ENCODE peak calls at places on chromosomes 16 and 17, in ten cellular contexts. Z is tibial artery; F is adrenal gland; M is CD8-positive, alpha-beta memory T cell; E is GM12878; K is OCI-LY7; R is CD4-positive, CD25-positive, alpha-beta regulatory T cell; T is cardiac muscle cell; X is colonic mucosa; N is effector memory CD4-positive, alpha-beta T cell. Q is an unnamed sample.

GRCh38 chr17:69870091-69870530 is 204.9 kb upstream of the KCNJ16 start:
- DNase-seq in Z (no peak), F (no peak), M (no peak), E (no peak), K (peak; percentile 6), R (no peak), T (peak; percentile 22), X (no peak), N (no peak), Q (no peak)

GRCh38 chr17:1421470-1421869 is 21.4 kb upstream of the YWHAE start:
- DNase-seq in Z (no peak), F (no peak), M (no peak), E (no peak), K (no peak), R (no peak), T (no peak), X (no peak), N (no peak), Q (no peak)

GRCh38 chr17:19641687-19642372 is 6.7 kb upstream of the ALDH3A2 start:
- DNase-seq in Z (no peak), F (no peak), M (no peak), E (no peak), K (no peak), R (no peak), T (no peak), X (no peak), N (no peak), Q (no peak)

GRCh38 chr16:22670551-22670970 is 143.4 kb upstream of the HS3ST2 start:
- DNase-seq in Z (peak; percentile 56), F (no peak), M (no peak), E (no peak), K (peak; percentile 80), R (no peak), T (no peak), X (no peak), N (no peak), Q (no peak)

GRCh38 chr16:53773150-53773846 is 69.3 kb downstream of the FTO start:
- DNase-seq in Z (no peak), F (peak; percentile 53), M (no peak), E (peak; percentile 13), K (peak; percentile 16), R (peak; percentile 15), T (peak; percentile 87), X (peak; percentile 68), N (no peak), Q (no peak)

GRCh38 chr17:38705523-38705802 is 390 bp downstream of the MLLT6 start:
- DNase-seq in Z (no peak), F (no peak), M (no peak), E (no peak), K (peak; percentile 46), R (no peak), T (no peak), X (no peak), N (no peak), Q (no peak)

GRCh38 chr17:6465206-6466003 is 21.1 kb downstream of the PIMREG start:
- DNase-seq in Z (no peak), F (no peak), M (no peak), E (no peak), K (no peak), R (no peak), T (no peak), X (no peak), N (no peak), Q (no peak)

GRCh38 chr17:72479113-72479512 is 358.3 kb downstream of the SOX9 start:
- DNase-seq in Z (no peak), F (no peak), M (no peak), E (no peak), K (no peak), R (no peak), T (no peak), X (no peak), N (no peak), Q (no peak)

DNA sequence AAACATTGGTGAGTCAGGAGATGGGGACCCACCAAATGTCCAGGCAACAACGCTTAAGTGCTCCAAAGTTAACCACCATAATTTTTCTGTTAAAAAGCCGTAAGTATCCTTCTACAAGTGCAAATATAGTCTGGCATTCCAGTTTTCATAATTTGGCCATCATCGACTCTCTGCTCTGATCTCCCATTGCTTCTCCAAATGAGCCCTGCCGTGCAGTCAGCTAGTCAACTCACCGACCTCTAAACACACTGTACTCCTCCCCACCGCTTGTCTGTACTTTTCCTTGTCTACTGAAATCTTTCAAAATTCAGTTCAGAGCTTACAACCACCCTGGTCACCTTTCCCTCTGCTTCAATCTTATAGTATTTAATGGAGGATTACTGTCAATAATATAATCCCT is 52.6 kb upstream of the SLC25A19 start:
- DNase-seq in Z (no peak), F (no peak), M (no peak), E (no peak), K (no peak), R (no peak), T (no peak), X (no peak), N (no peak), Q (no peak)
- H3K27ac ChIP-seq in Z (no peak overlapping the region), F (no peak overlapping the region), M (no peak overlapping the region), E (peak overlapping the region; percentile 0), K (peak overlapping the region; percentile 94), R (peak overlapping the region; percentile 42), T (no peak overlapping the region), X (no peak overlapping the region), N (no peak overlapping the region), Q (no peak overlapping the region)

GRCh38 chr16:85290626-85291301 is 178.5 kb upstream of the CIBAR2 start:
- DNase-seq in Z (no peak), F (no peak), M (no peak), E (no peak), K (no peak), R (no peak), T (no peak), X (no peak), N (no peak), Q (no peak)

GRCh38 chr16:85289760-85290625 is 177.7 kb upstream of the CIBAR2 start:
- DNase-seq in Z (no peak), F (no peak), M (no peak), E (no peak), K (no peak), R (no peak), T (no peak), X (no peak), N (no peak), Q (no peak)

GRCh38 chr16:85288869-85289660 is 176.8 kb upstream of the CIBAR2 start:
- DNase-seq in Z (no peak), F (no peak), M (no peak), E (no peak), K (no peak), R (no peak), T (no peak), X (no peak), N (no peak), Q (no peak)

GRCh38 chr16:85293899-85294642 is 181.8 kb upstream of the CIBAR2 start:
- DNase-seq in Z (no peak), F (no peak), M (no peak), E (no peak), K (no peak), R (no peak), T (no peak), X (no peak), N (no peak), Q (no peak)

DNA sequence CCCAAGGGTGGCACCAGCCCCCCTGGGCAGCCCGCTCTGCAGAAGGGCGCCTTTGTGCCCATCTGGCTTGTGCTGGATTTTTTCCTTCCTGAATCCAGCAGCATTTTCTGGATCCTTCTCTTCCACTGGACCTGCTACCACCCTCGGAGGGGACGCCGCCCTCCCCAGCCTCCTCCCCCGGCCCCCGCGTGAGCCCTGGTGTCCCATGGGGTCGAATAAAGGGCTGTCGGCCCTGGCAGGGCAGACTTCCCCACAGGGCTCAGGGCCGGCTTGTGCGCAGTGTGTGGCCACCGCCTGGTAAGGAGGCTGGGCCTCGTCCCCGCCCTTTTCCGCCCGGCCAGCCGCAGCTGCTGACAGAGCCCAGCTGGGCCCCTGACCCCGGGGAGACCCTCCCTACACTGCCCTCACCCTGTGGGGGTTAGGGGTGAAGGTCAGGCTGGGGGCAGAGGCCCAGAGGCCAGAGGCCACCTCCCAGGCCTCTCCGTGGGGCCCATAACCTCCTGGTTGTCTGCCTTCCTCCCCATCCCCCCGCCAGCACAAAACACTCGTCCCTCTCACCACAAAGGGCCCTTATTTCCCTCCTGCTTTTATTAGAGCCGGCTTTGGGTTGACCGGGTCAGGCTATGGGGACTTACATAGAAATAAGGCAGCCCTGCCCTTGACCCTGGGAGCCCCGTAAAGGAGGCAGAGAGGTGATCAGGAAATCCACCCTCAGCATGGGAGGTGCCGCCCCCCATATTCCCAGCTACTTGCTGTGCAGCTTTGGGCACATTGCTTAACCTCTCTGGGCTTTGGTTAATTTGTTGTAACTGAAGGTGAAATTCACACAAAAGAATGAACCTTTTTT is 179.3 kb upstream of the CIBAR2 start:
- DNase-seq in Z (no peak), F (no peak), M (no peak), E (no peak), K (no peak), R (no peak), T (peak; percentile 53), X (peak; percentile 70), N (no peak), Q (peak; percentile 60)
- H3K4me1 ChIP-seq in Z (peaks cover 12% of the 10 kb centered on the region), F (peaks cover 64% of the 10 kb centered on the region), M (no peaks in the 10 kb centered on the region), E (no peaks in the 10 kb centered on the region), K (no peaks in the 10 kb centered on the region), R (no peaks in the 10 kb centered on the region), T (peaks cover 13% of the 10 kb centered on the region), X (peaks cover 4% of the 10 kb centered on the region), N (no peaks in the 10 kb centered on the region), Q (peaks cover 34% of the 10 kb centered on the region)

DNA sequence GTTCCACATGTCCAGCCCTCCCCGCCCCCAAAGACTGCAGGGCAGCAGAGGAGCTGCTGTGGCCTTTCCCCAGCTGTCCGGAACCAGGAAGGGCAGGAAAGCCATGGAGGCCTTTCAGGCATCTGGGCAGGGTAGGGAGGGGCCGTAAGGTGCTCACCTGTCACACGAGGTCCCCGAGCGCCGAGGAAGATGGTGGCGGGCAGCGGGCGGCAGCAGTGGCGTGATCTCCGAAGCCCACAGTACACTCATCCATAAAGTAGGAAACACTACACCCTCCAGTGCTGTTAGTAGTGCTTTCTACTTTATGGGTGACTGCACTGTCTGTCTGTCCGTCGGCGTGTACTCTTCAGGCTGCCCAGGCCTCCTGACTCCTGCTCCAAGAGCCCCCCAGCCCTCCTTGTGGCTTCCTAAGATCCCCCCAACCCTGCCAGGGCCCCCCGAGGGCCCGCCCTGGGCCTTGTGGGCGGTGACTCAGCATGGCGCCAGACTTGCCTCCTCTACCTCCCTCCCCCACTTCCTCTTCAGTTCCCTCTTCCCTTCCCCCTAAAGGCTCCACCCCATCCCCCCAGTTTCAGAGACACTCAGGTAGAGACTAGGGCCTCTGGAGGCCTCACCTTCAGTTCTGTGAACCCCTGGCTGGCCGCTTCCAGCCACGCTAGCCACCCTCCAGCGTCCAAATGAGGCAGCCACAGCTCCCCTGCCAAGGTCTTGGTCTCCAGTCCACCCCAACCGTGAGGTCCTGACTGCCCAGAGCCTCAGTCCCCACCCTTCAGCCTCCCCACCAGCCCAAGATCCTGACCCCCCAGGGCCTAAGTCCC is 2.6 kb upstream of the TSPOAP1 start:
- DNase-seq in Z (no peak), F (no peak), M (peak; percentile 63), E (no peak), K (peak; percentile 83), R (peak; percentile 69), T (no peak), X (peak; percentile 57), N (peak; percentile 62), Q (peak; percentile 23)
- H3K4me3 ChIP-seq in Z (peak overlapping the region; percentile 38), F (no peak overlapping the region), M (peak overlapping the region; percentile 98), E (peak overlapping the region; percentile 94), K (peak overlapping the region; percentile 98), R (peak overlapping the region; percentile 99), T (no peak overlapping the region), X (peak overlapping the region; percentile 48), N (peak overlapping the region; percentile 98), Q (peak overlapping the region; percentile 55)

DNA sequence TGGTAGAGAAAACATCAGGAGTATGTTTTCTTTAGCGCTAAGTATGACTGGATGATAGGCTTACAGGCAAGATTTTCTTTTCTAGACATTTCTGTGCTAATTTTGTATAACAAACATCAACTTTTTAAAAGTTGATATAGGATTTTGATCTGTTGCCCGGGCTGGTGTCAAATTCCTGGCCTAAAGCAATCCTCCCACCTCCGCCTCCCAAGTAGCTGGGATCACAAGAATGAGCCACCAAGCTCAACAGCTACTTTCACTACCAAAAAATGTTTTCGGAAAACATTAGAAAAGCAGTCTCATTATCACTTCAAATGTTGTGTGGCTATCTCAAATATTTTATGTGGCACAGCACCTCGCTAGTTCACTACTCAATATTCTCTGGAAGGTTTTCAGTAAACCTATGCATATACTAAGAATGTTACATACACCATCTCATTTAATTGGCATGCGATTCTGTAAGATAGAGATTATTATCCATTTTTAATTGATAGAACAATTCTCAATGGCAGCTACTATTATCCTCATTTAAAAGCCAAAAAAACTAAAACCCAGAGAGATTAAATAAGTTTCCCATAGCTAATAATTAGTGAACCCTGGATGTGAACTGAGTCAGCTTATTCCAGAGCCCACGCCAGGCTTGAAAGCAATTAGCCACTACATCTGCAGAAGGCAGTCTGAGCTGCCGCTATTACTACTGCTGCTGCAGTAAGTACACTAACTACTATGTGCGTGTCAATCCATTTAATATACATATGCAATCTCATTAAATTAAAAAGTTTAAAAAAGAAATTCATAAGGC is 41.7 kb downstream of the CREBBP start:
- DNase-seq in Z (no peak), F (no peak), M (no peak), E (no peak), K (no peak), R (no peak), T (peak; percentile 59), X (no peak), N (no peak), Q (no peak)
- H3K27ac ChIP-seq in Z (no peak overlapping the region), F (no peak overlapping the region), M (no peak overlapping the region), E (no peak overlapping the region), K (no peak overlapping the region), R (no peak overlapping the region), T (peak overlapping the region; percentile 37), X (no peak overlapping the region), N (no peak overlapping the region), Q (no peak overlapping the region)